ENCODE peak calls at places on chromosomes 12 and 14, in eight cellular contexts. One of them, this sample, is unnamed. For H3K9me3, the result is how much of the 10 kb centered on the place peaks cover.

GRCh38 chr14:26191123-26191522 is 406.7 kb downstream of the NOVA1 start:
- DNase-seq in Peyer's patch: no peak
- DNase-seq in cardiac muscle cell: peak
- DNase-seq in endothelial cell of umbilical vein: no peak
- DNase-seq in right atrium auricular region: no peak
- DNase-seq in A549: no peak
- DNase-seq in A673: peak
- DNase-seq in right lobe of liver: no peak
- DNase-seq in this sample: no peak

GRCh38 chr12:48765753-48766162 is 23.1 kb downstream of the ADCY6 start:
- DNase-seq in right atrium auricular region: no peak
- DNase-seq in cardiac muscle cell: no peak
- DNase-seq in A673: no peak
- DNase-seq in endothelial cell of umbilical vein: no peak
- DNase-seq in A549: no peak
- DNase-seq in right lobe of liver: no peak
- DNase-seq in Peyer's patch: no peak
- DNase-seq in this sample: no peak

GRCh38 chr14:54387328-54387727 is 9.5 kb upstream of the CDKN3 start:
- DNase-seq in endothelial cell of umbilical vein: no peak
- DNase-seq in Peyer's patch: no peak
- DNase-seq in cardiac muscle cell: no peak
- DNase-seq in A549: no peak
- DNase-seq in A673: no peak
- DNase-seq in right lobe of liver: no peak
- DNase-seq in right atrium auricular region: no peak
- DNase-seq in this sample: no peak

GRCh38 chr14:72549848-72550247 is 344.1 kb downstream of the DPF3 start:
- DNase-seq in cardiac muscle cell: no peak
- DNase-seq in right lobe of liver: no peak
- DNase-seq in A549: no peak
- DNase-seq in A673: no peak
- DNase-seq in endothelial cell of umbilical vein: no peak
- DNase-seq in right atrium auricular region: no peak
- DNase-seq in Peyer's patch: no peak
- DNase-seq in this sample: no peak

GRCh38 chr12:131850856-131851559 is 22.8 kb downstream of the MMP17 start:
- DNase-seq in right atrium auricular region: no peak
- DNase-seq in A673: no peak
- DNase-seq in Peyer's patch: no peak
- DNase-seq in cardiac muscle cell: no peak
- DNase-seq in A549: peak
- DNase-seq in endothelial cell of umbilical vein: no peak
- DNase-seq in right lobe of liver: peak
- DNase-seq in this sample: no peak

GRCh38 chr12:39619316-39619659 is 315 bp downstream of the ABCD2 start:
- DNase-seq in Peyer's patch: peak
- DNase-seq in A673: no peak
- DNase-seq in A549: no peak
- DNase-seq in endothelial cell of umbilical vein: no peak
- DNase-seq in right atrium auricular region: no peak
- DNase-seq in right lobe of liver: no peak
- DNase-seq in cardiac muscle cell: no peak
- DNase-seq in this sample: peak

GRCh38 chr12:122505419-122506051 is 4.8 kb upstream of the ZCCHC8 start:
- DNase-seq in cardiac muscle cell: no peak
- DNase-seq in endothelial cell of umbilical vein: no peak
- DNase-seq in right atrium auricular region: no peak
- DNase-seq in A673: no peak
- DNase-seq in Peyer's patch: no peak
- DNase-seq in right lobe of liver: no peak
- DNase-seq in A549: no peak
- DNase-seq in this sample: no peak

GRCh38 chr12:52038447-52038846 is 12.8 kb upstream of the NR4A1 start:
- DNase-seq in right lobe of liver: no peak
- DNase-seq in A673: no peak
- DNase-seq in right atrium auricular region: no peak
- DNase-seq in cardiac muscle cell: no peak
- DNase-seq in Peyer's patch: no peak
- DNase-seq in A549: no peak
- DNase-seq in endothelial cell of umbilical vein: peak
- DNase-seq in this sample: no peak

GRCh38 chr12:3137268-3137761 is 60.1 kb downstream of the TSPAN9 start:
- DNase-seq in endothelial cell of umbilical vein: peak
- DNase-seq in Peyer's patch: no peak
- DNase-seq in A673: peak
- DNase-seq in cardiac muscle cell: peak
- DNase-seq in right atrium auricular region: no peak
- DNase-seq in A549: peak
- DNase-seq in right lobe of liver: no peak
- DNase-seq in this sample: peak

GRCh38 chr12:97764700-97765099 is 302.1 kb downstream of the RMST start:
- DNase-seq in A673: no peak
- DNase-seq in cardiac muscle cell: no peak
- DNase-seq in A549: no peak
- DNase-seq in Peyer's patch: no peak
- DNase-seq in right lobe of liver: no peak
- DNase-seq in endothelial cell of umbilical vein: no peak
- DNase-seq in right atrium auricular region: no peak
- DNase-seq in this sample: no peak

GRCh38 chr14:96055753-96056508 is 16.8 kb downstream of the C14orf132 start:
- DNase-seq in Peyer's patch: no peak
- DNase-seq in A549: no peak
- DNase-seq in A673: no peak
- DNase-seq in endothelial cell of umbilical vein: no peak
- DNase-seq in right atrium auricular region: no peak
- DNase-seq in right lobe of liver: no peak
- DNase-seq in cardiac muscle cell: no peak
- DNase-seq in this sample: no peak

GRCh38 chr12:125187780-125188741 is 122.8 kb downstream of the AACS start:
- DNase-seq in A673: peak
- DNase-seq in A549: no peak
- DNase-seq in Peyer's patch: no peak
- DNase-seq in right lobe of liver: no peak
- DNase-seq in endothelial cell of umbilical vein: no peak
- DNase-seq in cardiac muscle cell: no peak
- DNase-seq in right atrium auricular region: no peak
- DNase-seq in this sample: no peak

GRCh38 chr14:68284834-68285233 is 465.3 kb downstream of the RAD51B start:
- DNase-seq in cardiac muscle cell: no peak
- DNase-seq in right lobe of liver: no peak
- DNase-seq in A673: no peak
- DNase-seq in A549: no peak
- DNase-seq in right atrium auricular region: no peak
- DNase-seq in Peyer's patch: no peak
- DNase-seq in endothelial cell of umbilical vein: no peak
- DNase-seq in this sample: no peak
- H3K4me3 ChIP-seq in cardiac muscle cell: no peak
- H3K4me3 ChIP-seq in right lobe of liver: no peak
- H3K4me3 ChIP-seq in A673: no peak
- H3K4me3 ChIP-seq in A549: no peak
- H3K4me3 ChIP-seq in right atrium auricular region: no peak
- H3K4me3 ChIP-seq in Peyer's patch: no peak
- H3K4me3 ChIP-seq in endothelial cell of umbilical vein: no peak
- H3K4me3 ChIP-seq in this sample: no peak

GRCh38 chr14:80428171-80428570 is 216.9 kb upstream of the DIO2 start:
- DNase-seq in A673: no peak
- DNase-seq in Peyer's patch: no peak
- DNase-seq in endothelial cell of umbilical vein: no peak
- DNase-seq in right atrium auricular region: no peak
- DNase-seq in cardiac muscle cell: no peak
- DNase-seq in right lobe of liver: no peak
- DNase-seq in A549: no peak
- DNase-seq in this sample: no peak

GRCh38 chr14:80434574-80435321 is 223.4 kb upstream of the DIO2 start:
- DNase-seq in cardiac muscle cell: no peak
- DNase-seq in right atrium auricular region: no peak
- DNase-seq in endothelial cell of umbilical vein: no peak
- DNase-seq in A549: no peak
- DNase-seq in A673: no peak
- DNase-seq in Peyer's patch: no peak
- DNase-seq in right lobe of liver: peak
- DNase-seq in this sample: no peak

GRCh38 chr14:80433811-80434210 is 222.5 kb upstream of the DIO2 start:
- DNase-seq in Peyer's patch: no peak
- DNase-seq in right lobe of liver: no peak
- DNase-seq in A673: no peak
- DNase-seq in cardiac muscle cell: no peak
- DNase-seq in endothelial cell of umbilical vein: no peak
- DNase-seq in A549: no peak
- DNase-seq in right atrium auricular region: no peak
- DNase-seq in this sample: no peak
- TF ChIP-seq CTCF in Peyer's patch: no peak
- TF ChIP-seq CTCF in right lobe of liver: no peak
- TF ChIP-seq CTCF in A673: no peak
- TF ChIP-seq CTCF in cardiac muscle cell: no peak
- TF ChIP-seq CTCF in endothelial cell of umbilical vein: no peak
- TF ChIP-seq CTCF in A549: no peak
- TF ChIP-seq CTCF in right atrium auricular region: no peak
- TF ChIP-seq CTCF in this sample: no peak

DNA sequence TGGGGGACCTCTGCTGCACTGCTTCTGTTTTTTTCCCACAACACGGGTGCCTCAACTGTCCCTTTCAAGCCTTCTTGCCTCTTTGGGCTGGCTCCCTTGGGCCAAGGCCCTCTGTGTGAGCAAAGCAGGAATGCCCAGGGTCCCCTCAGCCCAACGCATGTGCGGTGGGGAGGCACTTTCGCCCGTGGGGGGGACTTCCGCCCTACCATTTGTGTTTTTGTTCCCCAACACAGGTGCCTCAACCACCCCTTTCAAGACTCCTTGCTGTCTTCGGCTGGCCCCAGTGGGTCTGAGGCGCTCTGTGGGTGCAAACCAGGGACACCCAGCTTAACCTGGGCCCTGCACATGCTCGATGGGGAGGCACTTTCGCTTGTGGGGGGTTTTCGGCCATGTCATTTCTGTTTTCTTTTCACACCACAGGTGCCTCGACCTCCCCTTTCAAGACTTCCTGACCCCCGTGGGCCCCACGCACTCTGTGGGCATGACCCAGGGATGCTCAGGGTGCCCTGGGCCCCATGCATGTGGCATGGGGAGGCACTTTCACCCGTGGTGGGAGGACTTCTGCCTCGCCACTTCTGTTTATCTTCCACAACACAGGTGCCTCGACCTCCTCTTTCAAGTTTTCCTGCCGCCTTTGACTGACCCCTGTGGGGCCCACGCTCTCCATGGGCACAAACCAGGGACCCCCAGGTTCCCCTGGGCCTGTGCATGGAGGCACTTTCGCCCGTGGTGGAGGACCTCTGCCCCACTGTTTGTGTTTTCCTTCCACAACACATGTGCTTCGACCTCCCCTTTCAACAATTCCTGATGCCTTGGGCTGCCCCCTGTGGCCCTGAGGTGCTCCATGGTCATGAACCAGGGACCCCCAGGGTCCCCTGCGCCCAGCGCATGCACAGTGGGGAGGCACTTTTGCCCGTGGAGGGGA is 365.7 kb downstream of the ALG10 start:
- DNase-seq in right atrium auricular region: no peak
- DNase-seq in cardiac muscle cell: no peak
- DNase-seq in A673: no peak
- DNase-seq in right lobe of liver: no peak
- DNase-seq in Peyer's patch: no peak
- DNase-seq in endothelial cell of umbilical vein: no peak
- DNase-seq in A549: no peak
- DNase-seq in this sample: no peak
- H3K9me3 ChIP-seq in right atrium auricular region: under half
- H3K9me3 ChIP-seq in cardiac muscle cell: under half
- H3K9me3 ChIP-seq in A673: under half
- H3K9me3 ChIP-seq in right lobe of liver: under half
- H3K9me3 ChIP-seq in Peyer's patch: under half
- H3K9me3 ChIP-seq in endothelial cell of umbilical vein: under half
- H3K9me3 ChIP-seq in A549: under half
- H3K9me3 ChIP-seq in this sample: under half

GRCh38 chr12:68812553-68813241 is 4.7 kb downstream of the MDM2 start:
- DNase-seq in right lobe of liver: no peak
- DNase-seq in Peyer's patch: no peak
- DNase-seq in A549: no peak
- DNase-seq in endothelial cell of umbilical vein: no peak
- DNase-seq in A673: no peak
- DNase-seq in right atrium auricular region: no peak
- DNase-seq in cardiac muscle cell: no peak
- DNase-seq in this sample: no peak
- H3K4me3 ChIP-seq in right lobe of liver: no peak
- H3K4me3 ChIP-seq in Peyer's patch: no peak
- H3K4me3 ChIP-seq in A549: peak
- H3K4me3 ChIP-seq in endothelial cell of umbilical vein: no peak
- H3K4me3 ChIP-seq in A673: no peak
- H3K4me3 ChIP-seq in right atrium auricular region: no peak
- H3K4me3 ChIP-seq in cardiac muscle cell: no peak
- H3K4me3 ChIP-seq in this sample: no peak

GRCh38 chr14:76564471-76565119 is 188.7 kb downstream of the ESRRB start:
- DNase-seq in Peyer's patch: no peak
- DNase-seq in cardiac muscle cell: peak
- DNase-seq in right lobe of liver: no peak
- DNase-seq in A673: peak
- DNase-seq in endothelial cell of umbilical vein: no peak
- DNase-seq in A549: peak
- DNase-seq in right atrium auricular region: no peak
- DNase-seq in this sample: peak
- TF ChIP-seq CTCF in Peyer's patch: no peak
- TF ChIP-seq CTCF in cardiac muscle cell: no peak
- TF ChIP-seq CTCF in right lobe of liver: no peak
- TF ChIP-seq CTCF in A673: peak
- TF ChIP-seq CTCF in endothelial cell of umbilical vein: no peak
- TF ChIP-seq CTCF in A549: peak
- TF ChIP-seq CTCF in right atrium auricular region: no peak
- TF ChIP-seq CTCF in this sample: peak

GRCh38 chr12:133231001-133231400 is 4.7 kb downstream of the ANHX start:
- DNase-seq in cardiac muscle cell: no peak
- DNase-seq in endothelial cell of umbilical vein: no peak
- DNase-seq in right lobe of liver: no peak
- DNase-seq in A673: no peak
- DNase-seq in right atrium auricular region: no peak
- DNase-seq in A549: no peak
- DNase-seq in Peyer's patch: no peak
- DNase-seq in this sample: no peak
- H3K9me3 ChIP-seq in cardiac muscle cell: under half
- H3K9me3 ChIP-seq in endothelial cell of umbilical vein: under half
- H3K9me3 ChIP-seq in right lobe of liver: under half
- H3K9me3 ChIP-seq in A673: under half
- H3K9me3 ChIP-seq in right atrium auricular region: under half
- H3K9me3 ChIP-seq in A549: half or more
- H3K9me3 ChIP-seq in Peyer's patch: under half
- H3K9me3 ChIP-seq in this sample: under half